ENCODE peak calls at places on chromosomes 11 and 22, in four cellular contexts. U is GM12878, Z is HCT116, P is HepG2. K is an unnamed sample.

GRCh38 chr11:77127969-77128691 is at the start of gene MYO7A:
- DNase-seq in U (no peak), Z (no peak), P (peak; percentile 89), K (no peak)

GRCh38 chr22:41822289-41823057 is 10.4 kb upstream of the SREBF2 start:
- DNase-seq in U (peak; percentile 47), Z (peak; percentile 62), P (peak; percentile 62), K (no peak)

GRCh38 chr11:20363500-20364411 is at the start of gene HTATIP2:
- DNase-seq in U (no peak), Z (no peak), P (no peak), K (peak; percentile 82)

GRCh38 chr11:63907808-63908530 is 9.0 kb downstream of the RCOR2 start:
- DNase-seq in U (no peak), Z (no peak), P (no peak), K (no peak)

GRCh38 chr11:96366024-96366423 is 23.0 kb upstream of the MAML2 start:
- DNase-seq in U (no peak), Z (no peak), P (no peak), K (no peak)

GRCh38 chr11:2805388-2806057 is 80.1 kb downstream of the CDKN1C start:
- DNase-seq in U (no peak), Z (no peak), P (no peak), K (no peak)

GRCh38 chr11:37264060-37264459 is 666.0 kb upstream of the RAG2 start:
- DNase-seq in U (no peak), Z (no peak), P (no peak), K (no peak)

GRCh38 chr11:62574363-62575057 is 819 bp upstream of the EEF1G start:
- DNase-seq in U (no peak), Z (no peak), P (no peak), K (no peak)

GRCh38 chr22:42662114-42663021 is 13.2 kb upstream of the CYB5R3 start:
- DNase-seq in U (no peak), Z (no peak), P (no peak), K (no peak)

GRCh38 chr11:79415912-79416311 is 24.9 kb downstream of the TENM4 start:
- DNase-seq in U (no peak), Z (no peak), P (no peak), K (no peak)

GRCh38 chr11:2175659-2176058 is 4.0 kb upstream of the TH start:
- DNase-seq in U (no peak), Z (no peak), P (no peak), K (no peak)

GRCh38 chr11:130488187-130489026 is 40.0 kb downstream of the ADAMTS15 start:
- DNase-seq in U (no peak), Z (no peak), P (no peak), K (no peak)

GRCh38 chr11:120180571-120181445 is 30.0 kb upstream of the OAF start:
- DNase-seq in U (no peak), Z (no peak), P (peak; percentile 20), K (no peak)

GRCh38 chr11:78188012-78188808 is at the start of gene KCTD21:
- DNase-seq in U (peak; percentile 85), Z (peak; percentile 90), P (peak; percentile 92), K (peak; percentile 99)
- TF ChIP-seq JUND in U (no peak), Z (no peak), P (no peak), K (no peak)

DNA sequence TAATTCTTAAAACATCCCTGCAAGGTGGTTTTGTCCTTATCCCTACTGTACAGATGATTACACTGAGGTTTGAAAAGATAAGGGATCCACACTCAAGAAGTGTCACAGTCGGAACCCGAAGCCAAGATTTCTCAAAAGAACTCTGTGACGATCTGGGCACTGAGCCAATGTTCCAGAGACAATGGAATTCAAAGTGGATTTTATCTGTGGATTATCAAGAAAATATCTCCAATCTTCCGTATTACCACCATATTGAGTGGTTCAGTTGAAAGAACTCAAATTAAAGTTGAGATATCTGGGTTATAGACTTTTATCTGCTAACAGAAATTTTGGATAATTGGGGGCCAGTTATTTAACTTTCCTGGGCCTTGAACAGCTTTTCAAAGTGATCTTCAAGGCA is 100.0 kb upstream of the GRAMD1B start:
- DNase-seq in U (no peak), Z (no peak), P (no peak), K (no peak)
- TF ChIP-seq JUND in U (no peak), Z (no peak), P (no peak), K (no peak)

GRCh38 chr11:134358853-134359490 is 27.2 kb downstream of the GLB1L2 start:
- DNase-seq in U (no peak), Z (no peak), P (no peak), K (no peak)

GRCh38 chr11:134359646-134360045 is 27.9 kb downstream of the GLB1L2 start:
- DNase-seq in U (no peak), Z (no peak), P (no peak), K (no peak)

GRCh38 chr11:134361241-134361640 is 29.5 kb downstream of the GLB1L2 start:
- DNase-seq in U (no peak), Z (no peak), P (no peak), K (no peak)

GRCh38 chr11:134361661-134362060 is 29.9 kb downstream of the GLB1L2 start:
- DNase-seq in U (no peak), Z (no peak), P (no peak), K (no peak)

GRCh38 chr11:134360050-134360835 is 28.5 kb downstream of the GLB1L2 start:
- DNase-seq in U (no peak), Z (peak; percentile 54), P (peak; percentile 65), K (peak; percentile 99)
- TF ChIP-seq JUND in U (no peak), Z (no peak), P (no peak), K (no peak)

GRCh38 chr11:7606496-7606895 is 66.8 kb downstream of the CYB5R2 start:
- DNase-seq in U (no peak), Z (no peak), P (no peak), K (no peak)

GRCh38 chr11:7603031-7603781 is 70.1 kb downstream of the CYB5R2 start:
- DNase-seq in U (no peak), Z (no peak), P (no peak), K (no peak)

GRCh38 chr11:7605544-7605943 is 67.8 kb downstream of the CYB5R2 start:
- DNase-seq in U (no peak), Z (peak; percentile 47), P (peak; percentile 74), K (no peak)

GRCh38 chr11:7600205-7600775 is 73.0 kb downstream of the CYB5R2 start:
- DNase-seq in U (no peak), Z (peak; percentile 18), P (peak; percentile 89), K (no peak)

GRCh38 chr11:7604331-7604973 is 68.8 kb downstream of the CYB5R2 start:
- DNase-seq in U (no peak), Z (no peak), P (no peak), K (peak; percentile 92)
- TF ChIP-seq JUND in U (no peak), Z (no peak), P (no peak), K (no peak)

DNA sequence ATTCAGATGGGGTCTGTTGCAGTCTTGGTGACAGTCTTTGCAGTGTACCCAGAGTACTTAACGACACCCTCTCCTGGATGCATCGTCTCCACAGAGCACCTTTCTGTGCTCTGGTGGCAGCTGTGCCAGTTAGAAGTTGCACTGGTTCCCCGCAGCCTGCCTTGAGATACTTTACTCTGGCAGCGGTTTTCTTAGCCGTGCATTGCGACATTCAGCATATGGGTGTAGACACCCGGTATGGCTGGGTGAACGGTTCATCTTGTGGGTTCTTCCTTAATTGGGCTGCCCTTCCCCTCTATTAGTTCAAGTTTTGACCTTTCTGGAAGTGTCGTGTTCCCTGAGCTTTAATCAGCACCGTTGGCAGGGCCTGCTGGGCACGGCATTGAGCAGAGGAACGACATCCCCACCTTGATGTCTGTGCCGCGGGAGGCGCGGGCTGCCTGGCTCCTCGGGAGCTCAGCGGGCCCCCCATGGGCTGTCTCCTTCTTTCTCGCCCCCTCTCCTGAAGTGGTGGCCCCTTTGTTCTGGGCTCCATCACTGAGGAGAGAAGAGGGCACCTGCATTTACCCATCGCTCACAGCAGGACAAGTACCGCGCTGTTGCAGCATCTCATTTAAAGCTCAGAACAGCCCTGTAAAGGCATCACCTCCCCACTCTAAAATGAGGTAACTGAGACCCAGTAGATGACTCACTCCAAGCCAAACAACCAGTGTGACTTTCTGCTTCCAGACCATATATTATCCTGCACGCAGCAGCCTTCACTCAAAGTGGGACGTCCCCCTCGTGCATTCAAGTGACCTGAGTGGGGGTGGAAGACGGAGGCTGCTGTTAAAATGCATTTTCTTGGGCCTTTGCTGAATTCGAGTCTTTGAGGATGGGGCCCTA is 13.3 kb downstream of the FAM83F start:
- DNase-seq in U (no peak), Z (no peak), P (no peak), K (no peak)
- TF ChIP-seq JUND in U (no peak), Z (no peak), P (no peak), K (no peak)

DNA sequence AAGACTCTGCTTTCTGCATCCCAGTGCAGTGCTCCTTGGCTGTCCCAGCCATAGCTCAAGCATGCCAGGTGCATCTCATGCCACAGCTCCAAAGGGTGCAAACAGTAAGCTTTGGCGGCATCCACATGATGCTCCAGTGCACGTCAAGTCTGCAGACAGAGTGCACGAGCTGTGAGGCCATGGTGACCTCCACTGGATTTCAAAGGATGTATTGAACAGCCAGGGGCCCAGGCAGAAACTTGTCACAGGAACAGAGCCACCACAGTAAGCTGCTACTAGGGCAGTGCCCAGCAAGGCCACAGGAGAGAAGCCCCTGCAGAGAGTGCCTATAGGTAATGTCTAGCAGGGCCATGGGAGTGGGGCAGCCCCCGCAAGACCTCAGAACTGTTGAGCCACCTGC is 206.8 kb upstream of the DDI1 start:
- DNase-seq in U (no peak), Z (no peak), P (no peak), K (no peak)
- TF ChIP-seq JUND in U (no peak), Z (no peak), P (no peak), K (no peak)

GRCh38 chr11:102341844-102342318 is 5.1 kb upstream of the BIRC2 start:
- DNase-seq in U (peak; percentile 76), Z (peak; percentile 89), P (peak; percentile 78), K (peak; percentile 66)
- TF ChIP-seq JUND in U (no peak), Z (no peak), P (no peak), K (no peak)

K was measured in T47D.